ENCODE peak calls at places on chromosomes 16 and 17, in eight cellular contexts. F, E, C, Y, U, A, O and N are unnamed samples.

GRCh38 chr17:51118330-51119195 is 2.1 kb downstream of the SPAG9 start:
- DNase-seq in O (no peak), C (no peak), U (no peak), A (no peak), Y (peak), E (no peak), F (peak), N (peak)

GRCh38 chr17:50199211-50199633 is 2.2 kb downstream of the COL1A1 start:
- DNase-seq in U (no peak), F (peak), O (no peak), C (no peak), E (no peak), A (no peak), Y (no peak), N (no peak)

GRCh38 chr16:21608647-21609328 is 9.4 kb downstream of the METTL9 start:
- DNase-seq in O (no peak), A (peak), F (no peak), Y (no peak), E (no peak), U (no peak), C (no peak), N (no peak)

GRCh38 chr16:15988268-15989013 is 39.0 kb downstream of the ABCC1 start:
- DNase-seq in F (no peak), A (no peak), E (no peak), O (no peak), Y (no peak), U (no peak), C (no peak), N (no peak)

GRCh38 chr16:87780385-87780989 is 14.7 kb upstream of the KLHDC4 start:
- DNase-seq in O (peak), A (no peak), E (no peak), Y (peak), U (no peak), F (no peak), C (peak), N (no peak)

GRCh38 chr16:2514333-2515179 is 804 bp downstream of the ATP6V0C start:
- DNase-seq in Y (no peak), O (no peak), C (peak), F (no peak), E (no peak), A (no peak), U (peak), N (no peak)

GRCh38 chr17:54455251-54455868 is 445.3 kb upstream of the TOM1L1 start:
- DNase-seq in A (no peak), U (no peak), Y (no peak), F (no peak), C (no peak), O (no peak), E (no peak), N (peak)

GRCh38 chr16:23466162-23466885 is 13.3 kb upstream of the COG7 start:
- DNase-seq in F (no peak), O (peak), Y (no peak), U (no peak), C (no peak), E (peak), A (no peak), N (peak)

GRCh38 chr16:842061-842476 is 41.5 kb upstream of the GNG13 start:
- DNase-seq in C (no peak), O (no peak), Y (no peak), A (no peak), F (no peak), U (no peak), E (no peak), N (no peak)

GRCh38 chr16:11302977-11303376 is 21.8 kb upstream of the PRM1 start:
- DNase-seq in A (no peak), F (no peak), E (no peak), O (peak), U (no peak), C (no peak), Y (peak), N (no peak)

GRCh38 chr16:89919535-89920406 is 1.1 kb downstream of the MC1R start:
- DNase-seq in F (no peak), U (peak), O (no peak), C (no peak), E (no peak), A (no peak), Y (no peak), N (no peak)

GRCh38 chr17:74101527-74101926 is 102.0 kb upstream of the RPL38 start:
- DNase-seq in F (no peak), A (no peak), E (no peak), Y (no peak), O (no peak), C (no peak), U (no peak), N (no peak)

GRCh38 chr17:9240659-9241370 is 219.5 kb downstream of the NTN1 start:
- DNase-seq in O (no peak), A (peak), F (peak), Y (no peak), C (no peak), E (no peak), U (peak), N (no peak)

GRCh38 chr17:1629647-1630310 is 1.1 kb upstream of the SLC43A2 start:
- DNase-seq in C (peak), U (peak), O (peak), E (no peak), F (peak), A (peak), Y (no peak), N (peak)

GRCh38 chr17:57559226-57559625 is 185.9 kb downstream of the CCDC182 start:
- DNase-seq in A (no peak), C (no peak), E (no peak), F (no peak), U (no peak), O (no peak), Y (no peak), N (no peak)

GRCh38 chr16:65414284-65414984 is 292.6 kb upstream of the CDH11 start:
- DNase-seq in A (peak), E (no peak), O (peak), F (no peak), U (no peak), C (no peak), Y (no peak), N (peak)

GRCh38 chr16:66905633-66906539 is 12.8 kb downstream of the CDH16 start:
- DNase-seq in O (peak), E (no peak), F (no peak), U (peak), Y (no peak), C (peak), A (no peak), N (no peak)

GRCh38 chr17:62017496-62017895 is 47.6 kb downstream of the MED13 start:
- DNase-seq in A (no peak), E (peak), O (peak), Y (no peak), C (no peak), U (no peak), F (no peak), N (no peak)

GRCh38 chr17:28879886-28880571 is 17.5 kb downstream of the FLOT2 start:
- DNase-seq in O (no peak), A (no peak), Y (no peak), F (no peak), U (no peak), C (no peak), E (no peak), N (no peak)

GRCh38 chr16:29644973-29645698 is 17.9 kb upstream of the SPN start:
- DNase-seq in A (no peak), F (no peak), Y (no peak), O (no peak), E (no peak), U (no peak), C (no peak), N (no peak)

GRCh38 chr17:39543176-39543575 is 64.5 kb downstream of the NEUROD2 start:
- DNase-seq in A (peak), E (no peak), U (no peak), O (no peak), Y (no peak), C (no peak), F (no peak), N (no peak)

GRCh38 chr17:72136692-72137550 is 16.1 kb downstream of the SOX9 start:
- DNase-seq in Y (no peak), A (no peak), O (peak), E (peak), C (no peak), U (no peak), F (no peak), N (peak)

GRCh38 chr16:8380311-8380710 is 210.0 kb downstream of the TMEM114 start:
- DNase-seq in F (no peak), Y (no peak), E (no peak), A (no peak), O (no peak), U (no peak), C (no peak), N (no peak)

GRCh38 chr17:27982688-27983087 is 59.8 kb upstream of the NLK start:
- DNase-seq in Y (no peak), A (no peak), O (no peak), F (no peak), U (no peak), C (no peak), E (no peak), N (no peak)

GRCh38 chr16:10957771-10958486 is 13.6 kb downstream of the CLEC16A start:
- DNase-seq in E (no peak), O (peak), A (no peak), U (no peak), C (no peak), F (no peak), Y (no peak), N (peak)

GRCh38 chr17:47802341-47803022 is 19.1 kb downstream of the OSBPL7 start:
- DNase-seq in Y (peak), U (peak), C (peak), E (peak), F (no peak), A (peak), O (peak), N (peak)

GRCh38 chr16:66026211-66026610 is 340.3 kb upstream of the CDH5 start:
- DNase-seq in A (peak), F (no peak), O (no peak), E (no peak), Y (no peak), U (peak), C (no peak), N (peak)

GRCh38 chr17:1907818-1908698 is 78.3 kb downstream of the RPA1 start:
- DNase-seq in A (no peak), O (no peak), F (no peak), E (no peak), C (no peak), U (peak), Y (no peak), N (peak)

GRCh38 chr16:27272076-27272475 is 3.5 kb upstream of the NSMCE1 start:
- DNase-seq in O (no peak), U (no peak), E (no peak), F (no peak), A (no peak), Y (no peak), C (no peak), N (no peak)

GRCh38 chr17:41784207-41784744 is 2.2 kb downstream of the JUP start:
- DNase-seq in E (peak), U (peak), F (no peak), Y (no peak), A (peak), O (peak), C (no peak), N (peak)

GRCh38 chr17:47990962-47991731 is 20.2 kb downstream of the CDK5RAP3 start:
- DNase-seq in U (peak), F (no peak), E (no peak), O (no peak), C (no peak), A (no peak), Y (no peak), N (no peak)

GRCh38 chr16:24151482-24151939 is 104.6 kb upstream of the CACNG3 start:
- DNase-seq in F (no peak), U (no peak), A (peak), O (no peak), E (no peak), C (no peak), Y (no peak), N (no peak)

GRCh38 chr16:72940886-72941285 is 107.0 kb downstream of the ZFHX3 start:
- DNase-seq in A (peak), C (no peak), O (no peak), F (peak), E (no peak), Y (no peak), U (no peak), N (no peak)

GRCh38 chr17:49970498-49970897 is 1.5 kb downstream of the DLX4 start:
- DNase-seq in F (no peak), C (no peak), Y (no peak), U (no peak), O (no peak), E (no peak), A (no peak), N (no peak)